ENCODE peak calls at places on chromosomes 16 and 17, in six cellular contexts. A is ovary; Q is prostate gland; B is GM12864; W is activated CD4-positive, alpha-beta T cell treated with anti-CD3 and anti-CD28 coated beads, Interleukin-2, amount 50 U/mL, for 1 hour; L is T-cell. H is an unnamed sample.

GRCh38 chr16:50025544-50025931 is 513 bp downstream of the CNEP1R1 start:
- DNase-seq in A (peak), Q (no peak), B (no peak), W (peak), L (peak), H (peak)

GRCh38 chr17:43720311-43721060 is 38.1 kb downstream of the SOST start:
- DNase-seq in A (peak), Q (peak), B (no peak), W (peak), L (peak), H (peak)

GRCh38 chr17:67157732-67158639 is 87.0 kb downstream of the HELZ start:
- DNase-seq in A (no peak), Q (no peak), B (no peak), W (no peak), L (no peak), H (no peak)

GRCh38 chr16:8855051-8855786 is 13.6 kb downstream of the CARHSP1 start:
- DNase-seq in A (no peak), Q (no peak), B (no peak), W (no peak), L (no peak), H (no peak)

GRCh38 chr17:1515640-1516402 is 591 bp downstream of the INPP5K start:
- DNase-seq in A (peak), Q (peak), B (peak), W (peak), L (peak), H (peak)

GRCh38 chr17:28745052-28745776 is 1.4 kb downstream of the TRAF4 start:
- DNase-seq in A (peak), Q (peak), B (no peak), W (no peak), L (no peak), H (peak)

GRCh38 chr17:1560582-1561170 is 1.9 kb downstream of the PITPNA start:
- DNase-seq in A (no peak), Q (peak), B (no peak), W (no peak), L (no peak), H (no peak)

GRCh38 chr17:43632231-43632630 is 29.5 kb downstream of the MEOX1 start:
- DNase-seq in A (no peak), Q (no peak), B (no peak), W (no peak), L (no peak), H (no peak)

GRCh38 chr17:14303343-14304221 is 2.7 kb downstream of the HS3ST3B1 start:
- DNase-seq in A (no peak), Q (no peak), B (no peak), W (peak), L (peak), H (peak)

GRCh38 chr17:60315650-60316049 is 76.3 kb downstream of the USP32 start:
- DNase-seq in A (no peak), Q (no peak), B (no peak), W (no peak), L (no peak), H (no peak)

H was measured in CD4-positive, alpha-beta memory T cell.